ENCODE peak calls at places on chromosomes 11 and 22, in eight cellular contexts. K is neural progenitor cell; U is H7; W is stimulated activated CD8-positive, alpha-beta memory T cell treated with anti-CD3 and anti-CD28 coated beads, Interleukin-7, amount 100 ng/mL, for 1 hour; H is omental fat pad; E is dermis microvascular lymphatic vessel endothelial cell; R is activated CD4-positive, alpha-beta T cell treated with anti-CD3 and anti-CD28 coated beads, Interleukin-2, amount 50 U/mL, for 48 hours; S is mesendoderm. B is an unnamed sample.
A peak's percentile ranks its signal among the peaks of the same experiment; 100 is the strongest.

GRCh38 chr11:7098235-7098832 is 9.5 kb downstream of the RBMXL2 start:
- DNase-seq in U (peak; percentile 57), H (no peak), R (no peak), K (peak; percentile 56), W (no peak), S (peak; percentile 74), E (peak; percentile 29), B (peak; percentile 49)

GRCh38 chr11:32154275-32154674 is 63.4 kb downstream of the RCN1 start:
- DNase-seq in H (no peak), K (no peak), R (no peak), E (no peak), W (no peak), S (peak; percentile 37), U (no peak), B (no peak)

GRCh38 chr11:6864436-6864835 is 1.6 kb downstream of the OR10A2 start:
- DNase-seq in E (no peak), H (no peak), S (no peak), R (no peak), W (no peak), U (no peak), K (no peak), B (no peak)

GRCh38 chr11:70503201-70503877 is 105.0 kb downstream of the CTTN start:
- DNase-seq in S (no peak), K (peak; percentile 54), H (no peak), U (no peak), W (no peak), R (no peak), E (no peak), B (no peak)

GRCh38 chr22:43275545-43275981 is 67.6 kb downstream of the SCUBE1 start:
- DNase-seq in E (no peak), W (no peak), K (peak; percentile 51), U (peak; percentile 85), S (peak; percentile 76), R (no peak), H (no peak), B (no peak)

GRCh38 chr11:69293087-69293486 is 868 bp upstream of the MYEOV start:
- DNase-seq in U (no peak), S (peak; percentile 73), H (no peak), K (peak; percentile 30), R (no peak), E (no peak), W (no peak), B (peak; percentile 55)

GRCh38 chr11:113729456-113729855 is 23.3 kb upstream of the TMPRSS5 start:
- DNase-seq in W (no peak), K (no peak), H (no peak), E (no peak), R (no peak), U (no peak), S (peak; percentile 26), B (no peak)

GRCh38 chr22:16988257-16988656 is 19.8 kb downstream of the GAB4 start:
- DNase-seq in E (no peak), W (no peak), H (no peak), K (no peak), R (no peak), S (no peak), U (no peak), B (no peak)

GRCh38 chr11:2987881-2988280 is 4.2 kb downstream of the NAP1L4 start:
- DNase-seq in H (no peak), E (no peak), W (peak; percentile 5), S (no peak), U (no peak), R (peak; percentile 29), K (no peak), B (no peak)

GRCh38 chr22:29813563-29813962 is 24.5 kb downstream of the ASCC2 start:
- DNase-seq in W (no peak), S (peak; percentile 57), E (no peak), R (no peak), U (peak; percentile 56), K (no peak), H (no peak), B (no peak)

GRCh38 chr11:22192289-22192641 is 620 bp upstream of the ANO5 start:
- DNase-seq in E (no peak), K (peak; percentile 61), S (peak; percentile 79), W (no peak), H (no peak), U (peak; percentile 57), R (no peak), B (peak; percentile 15)

GRCh38 chr11:60310407-60310998 is 16.6 kb upstream of the MS4A6E start:
- DNase-seq in W (no peak), H (no peak), R (no peak), E (no peak), K (no peak), S (no peak), U (no peak), B (no peak)

GRCh38 chr11:70270877-70271634 is 566 bp downstream of the PPFIA1 start:
- DNase-seq in H (no peak), S (peak; percentile 51), W (peak; percentile 1), U (peak; percentile 89), K (peak; percentile 83), R (peak; percentile 33), E (peak; percentile 17), B (no peak)

GRCh38 chr22:25845985-25846745 is 104.2 kb downstream of the MYO18B start:
- DNase-seq in W (no peak), U (no peak), S (no peak), K (no peak), H (no peak), E (no peak), R (no peak), B (no peak)

GRCh38 chr11:71339178-71339881 is 87.0 kb upstream of the SHANK2 start:
- DNase-seq in U (no peak), H (no peak), S (no peak), W (no peak), K (no peak), R (no peak), E (no peak), B (no peak)

GRCh38 chr11:27514558-27514957 is 8.0 kb upstream of the LIN7C start:
- DNase-seq in H (no peak), E (no peak), S (no peak), W (no peak), K (no peak), R (no peak), U (no peak), B (peak; percentile 41)

GRCh38 chr11:131503017-131503416 is 132.6 kb downstream of the NTM start:
- DNase-seq in S (no peak), H (no peak), W (no peak), R (no peak), K (no peak), U (no peak), E (no peak), B (no peak)

GRCh38 chr11:65502274-65502851 is 3.5 kb downstream of the MALAT1 start:
- DNase-seq in E (no peak), K (no peak), S (peak; percentile 46), R (no peak), H (no peak), W (no peak), U (no peak), B (no peak)

GRCh38 chr11:33999393-33999792 is 52.1 kb upstream of the CAPRIN1 start:
- DNase-seq in S (no peak), K (no peak), U (no peak), W (no peak), R (no peak), E (no peak), H (no peak), B (no peak)

GRCh38 chr11:57311109-57311936 is 13.4 kb downstream of the TNKS1BP1 start:
- DNase-seq in E (peak; percentile 73), H (peak; percentile 77), W (no peak), K (peak; percentile 91), U (peak; percentile 99), S (peak; percentile 98), R (peak; percentile 81), B (peak; percentile 92)

GRCh38 chr11:62725686-62726085 is 1.6 kb downstream of the HNRNPUL2 start:
- DNase-seq in K (no peak), S (peak; percentile 41), R (no peak), W (no peak), H (no peak), E (no peak), U (no peak), B (no peak)

GRCh38 chr22:19275513-19275912 is 16.0 kb downstream of the CLTCL1 start:
- DNase-seq in S (no peak), H (no peak), K (no peak), R (no peak), E (no peak), U (no peak), W (no peak), B (no peak)

GRCh38 chr11:130478204-130478701 is 29.8 kb downstream of the ADAMTS15 start:
- DNase-seq in K (peak; percentile 16), U (peak; percentile 52), H (peak; percentile 65), R (no peak), E (peak; percentile 29), S (peak; percentile 67), W (no peak), B (peak; percentile 42)

GRCh38 chr11:18394928-18395734 is 768 bp downstream of the LDHA start:
- DNase-seq in S (peak; percentile 59), W (no peak), K (peak; percentile 54), E (no peak), H (no peak), U (peak; percentile 53), R (peak; percentile 31), B (peak; percentile 32)

GRCh38 chr11:60377737-60378136 is 595 bp upstream of the MS4A7 start:
- DNase-seq in W (no peak), S (no peak), H (no peak), R (no peak), E (no peak), U (no peak), K (no peak), B (no peak)